ENCODE peak calls at places on chromosomes 11 and 22, in eight cellular contexts. Q is PC-3, K is IMR-90, I is left ventricle myocardium inferior, Z is endothelial cell of umbilical vein, P is neural progenitor cell, H is astrocyte, T is fibroblast of lung. A is an unnamed sample.

GRCh38 chr11:73623651-73624050 is 22.7 kb upstream of the PLEKHB1 start:
- DNase-seq in I (no peak), K (no peak), T (no peak), H (no peak), Q (no peak), Z (no peak), P (no peak), A (no peak)

GRCh38 chr22:39469681-39470461 is 13.1 kb downstream of the MGAT3 start:
- DNase-seq in Z (no peak), P (peak; percentile 46), H (no peak), Q (no peak), T (no peak), I (no peak), K (no peak), A (no peak)

GRCh38 chr11:19441752-19442553 is 201.2 kb upstream of the E2F8 start:
- DNase-seq in T (peak; percentile 98), P (no peak), H (peak; percentile 98), Q (peak; percentile 95), Z (peak; percentile 94), K (peak; percentile 98), I (peak; percentile 27), A (no peak)

GRCh38 chr11:57885298-57886035 is 123.9 kb downstream of the CTNND1 start:
- DNase-seq in Z (peak; percentile 25), K (peak; percentile 42), T (peak; percentile 24), Q (peak; percentile 51), I (no peak), H (peak; percentile 14), P (peak; percentile 52), A (no peak)

GRCh38 chr11:47908198-47908597 is 60.0 kb upstream of the NUP160 start:
- DNase-seq in K (no peak), Z (no peak), P (no peak), I (no peak), H (no peak), Q (no peak), T (no peak), A (no peak)

GRCh38 chr11:96278039-96278897 is 64.7 kb downstream of the MAML2 start:
- DNase-seq in P (no peak), Z (no peak), I (no peak), H (peak; percentile 76), T (peak; percentile 75), K (peak; percentile 23), Q (peak; percentile 46), A (no peak)

GRCh38 chr22:41021039-41021654 is 70.0 kb downstream of the RBX1 start:
- DNase-seq in H (no peak), K (no peak), P (peak; percentile 10), I (peak; percentile 14), Z (no peak), Q (no peak), T (no peak), A (peak; percentile 55)

GRCh38 chr11:133966924-133967598 is 10.3 kb upstream of the IGSF9B start:
- DNase-seq in P (peak; percentile 67), K (no peak), I (peak; percentile 70), T (no peak), H (no peak), Z (no peak), Q (no peak), A (no peak)

GRCh38 chr11:78338138-78338537 is 79.5 kb downstream of the GAB2 start:
- DNase-seq in Q (no peak), P (no peak), Z (no peak), T (no peak), I (no peak), H (no peak), K (no peak), A (no peak)

GRCh38 chr11:92627615-92628201 is 341.7 kb upstream of the MTNR1B start:
- DNase-seq in Q (peak; percentile 9), H (peak; percentile 67), T (peak; percentile 77), K (peak; percentile 31), Z (no peak), P (no peak), I (no peak), A (no peak)

GRCh38 chr22:22823126-22823804 is 64.4 kb upstream of the IGLL5 start:
- DNase-seq in I (no peak), P (no peak), Z (no peak), Q (no peak), H (no peak), K (no peak), T (no peak), A (no peak)

GRCh38 chr11:29448246-29448877 is 568.5 kb downstream of the KCNA4 start:
- DNase-seq in K (peak; percentile 25), I (no peak), Q (peak; percentile 27), H (no peak), P (peak; percentile 52), Z (peak; percentile 54), T (peak; percentile 18), A (no peak)

DNA sequence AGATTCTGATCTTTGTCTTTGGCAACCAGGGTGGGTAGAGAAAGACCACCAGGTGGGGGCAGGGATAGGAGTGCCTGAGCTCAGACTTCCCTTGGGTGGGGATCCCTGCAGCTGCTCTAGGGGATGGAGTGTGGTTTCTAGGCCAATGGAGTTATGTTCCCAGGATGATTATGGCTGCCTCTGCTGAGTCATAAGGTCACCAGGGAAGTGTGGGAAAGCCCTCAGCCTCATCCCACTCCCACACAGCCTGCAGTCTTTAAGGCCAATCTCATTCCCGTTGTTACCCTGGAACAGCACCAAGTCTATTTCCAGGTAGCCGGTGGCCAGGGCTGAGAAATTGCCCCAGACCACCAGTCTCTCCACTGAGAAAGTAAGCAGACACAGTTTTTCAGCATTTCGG is 2269.3 kb upstream of the RAG2 start:
- DNase-seq in Z (no peak), T (no peak), P (no peak), H (no peak), K (no peak), I (no peak), Q (no peak), A (no peak)
- H3K9me3 ChIP-seq in Z (peaks cover 2% of the 10 kb centered on the region), T (no peaks in the 10 kb centered on the region), P (no peaks in the 10 kb centered on the region), H (no peaks in the 10 kb centered on the region), K (peaks cover 5% of the 10 kb centered on the region), I (peaks cover 58% of the 10 kb centered on the region), Q (no peaks in the 10 kb centered on the region), A (peaks cover 3% of the 10 kb centered on the region)

GRCh38 chr11:68262544-68262827 is 9.3 kb downstream of the C11orf24 start:
- DNase-seq in Q (no peak), Z (no peak), I (no peak), P (no peak), T (no peak), H (no peak), K (no peak), A (no peak)
- H3K4me3 ChIP-seq in Q (no peak overlapping the region), Z (no peak overlapping the region), I (no peak overlapping the region), P (no peak overlapping the region), T (no peak overlapping the region), H (no peak overlapping the region), K (no peak overlapping the region), A (no peak overlapping the region)

GRCh38 chr11:101880208-101880607 is 34.6 kb upstream of the CEP126 start:
- DNase-seq in Z (peak; percentile 61), H (peak; percentile 64), K (peak; percentile 79), T (peak; percentile 78), I (no peak), P (peak; percentile 33), Q (peak; percentile 78), A (no peak)
- TF ChIP-seq CTCF in Z (peak; percentile 53), H (peak; percentile 68), K (peak; percentile 53), T (peak; percentile 63), I (no peak), P (peak; percentile 46), Q (peak; percentile 85), A (peak; percentile 17)

GRCh38 chr22:49400866-49401598 is 426.6 kb downstream of the BRD1 start:
- DNase-seq in T (no peak), I (no peak), H (no peak), K (no peak), P (no peak), Z (no peak), Q (no peak), A (peak; percentile 11)
- H3K9me3 ChIP-seq in T (no peaks in the 10 kb centered on the region), I (no peaks in the 10 kb centered on the region), H (peaks cover 10% of the 10 kb centered on the region), K (peaks cover 64% of the 10 kb centered on the region), P (no peaks in the 10 kb centered on the region), Z (no peaks in the 10 kb centered on the region), Q (no peaks in the 10 kb centered on the region), A (no peaks in the 10 kb centered on the region)

DNA sequence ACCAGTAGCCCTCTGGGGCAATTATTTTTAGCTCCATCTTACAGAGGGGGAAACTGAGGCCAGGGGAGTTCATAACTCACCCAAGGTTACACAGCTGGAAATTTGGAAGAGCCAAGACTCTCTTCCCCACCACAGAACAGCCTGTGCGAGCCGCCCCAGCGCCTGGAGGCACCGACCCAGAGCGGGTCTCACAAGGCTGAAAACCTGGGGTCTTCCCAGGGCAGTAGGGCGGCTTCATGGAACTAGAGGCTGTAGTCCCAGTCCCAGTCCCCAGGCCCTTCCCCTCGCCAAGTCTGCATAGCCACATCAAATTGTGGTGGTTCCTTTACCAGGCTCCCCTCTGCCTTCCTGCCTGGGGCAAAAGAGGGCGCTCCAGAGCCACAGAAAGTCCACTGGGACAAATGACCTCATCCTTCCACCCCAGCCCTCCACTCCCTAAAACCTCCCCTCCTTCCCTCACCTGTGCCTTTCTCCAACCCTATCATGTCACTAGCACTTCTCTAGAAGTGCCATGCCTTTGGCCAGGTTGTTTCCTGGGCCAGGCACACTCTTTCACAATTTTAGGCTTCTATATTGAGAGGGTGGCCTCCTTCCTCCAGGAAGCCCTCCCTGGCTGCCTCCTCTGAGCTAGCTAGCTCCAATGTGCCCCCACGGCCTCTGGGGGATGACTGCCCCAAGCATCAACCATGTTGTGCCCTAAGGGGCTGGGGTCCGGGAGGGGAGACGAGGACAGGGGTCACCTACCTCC is 15.2 kb upstream of the CDC42EP1 start:
- DNase-seq in Q (peak; percentile 78), P (peak; percentile 83), I (peak; percentile 68), Z (peak; percentile 80), K (peak; percentile 58), H (no peak), T (peak; percentile 44), A (peak; percentile 82)
- H3K4me3 ChIP-seq in Q (no peak overlapping the region), P (no peak overlapping the region), I (peak overlapping the region; percentile 53), Z (no peak overlapping the region), K (no peak overlapping the region), H (no peak overlapping the region), T (no peak overlapping the region), A (peak overlapping the region; percentile 37)

A was measured in lower lobe of right lung.